ENCODE peak calls at places on chromosomes 13 and 19, in four cellular contexts. X is IMR-90, A is lower leg skin, F is Peyer's patch. D is an unnamed sample.

GRCh38 chr13:24684600-24684998 is 4.4 kb downstream of the ATP12A start:
- DNase-seq in A (no peak), F (peak), X (no peak), D (peak)

GRCh38 chr19:58002384-58003152 is at the start of gene ZNF606:
- DNase-seq in A (peak), F (peak), X (peak), D (peak)

GRCh38 chr13:73107970-73108369 is 49.2 kb downstream of the KLF5 start:
- DNase-seq in X (no peak), F (no peak), A (no peak), D (no peak)

GRCh38 chr13:100454876-100455275 is 133.7 kb downstream of the GGACT start:
- DNase-seq in X (peak), A (no peak), F (no peak), D (no peak)

GRCh38 chr13:40060318-40061007 is 405.0 kb downstream of the COG6 start:
- DNase-seq in X (no peak), F (no peak), A (peak), D (peak)

GRCh38 chr13:109565877-109566276 is 220.5 kb downstream of the IRS2 start:
- DNase-seq in F (no peak), A (no peak), X (no peak), D (no peak)

GRCh38 chr13:44972956-44973581 is 16.2 kb downstream of the NUFIP1 start:
- DNase-seq in A (no peak), F (no peak), X (peak), D (no peak)

GRCh38 chr13:33033361-33033812 is 17.2 kb downstream of the KL start:
- DNase-seq in F (no peak), X (no peak), A (no peak), D (peak)

GRCh38 chr19:10112037-10112751 is 701 bp downstream of the P2RY11 start:
- DNase-seq in X (no peak), F (no peak), A (no peak), D (peak)

GRCh38 chr13:98798849-98799645 is 46.6 kb upstream of the SLC15A1 start:
- DNase-seq in F (no peak), X (peak), A (no peak), D (no peak)

GRCh38 chr19:46049597-46049996 is 8.8 kb upstream of the IGFL4 start:
- DNase-seq in A (no peak), X (no peak), F (no peak), D (peak)

GRCh38 chr19:52291781-52292180 is 5.2 kb upstream of the ZNF480 start:
- DNase-seq in F (no peak), A (no peak), X (no peak), D (no peak)

GRCh38 chr13:36887758-36888521 is 32.1 kb downstream of the SMAD9 start:
- DNase-seq in X (no peak), F (no peak), A (no peak), D (peak)

GRCh38 chr13:69793803-69794453 is 313.7 kb upstream of the ATXN8OS start:
- DNase-seq in F (no peak), X (no peak), A (no peak), D (no peak)

GRCh38 chr13:109748677-109749076 is 37.7 kb downstream of the IRS2 start:
- DNase-seq in F (no peak), X (no peak), A (no peak), D (no peak)

GRCh38 chr19:16168465-16169081 is 4.8 kb downstream of the CIB3 start:
- DNase-seq in F (no peak), X (peak), A (no peak), D (peak)

GRCh38 chr19:29324717-29325116 is 111.8 kb upstream of the UQCRFS1 start:
- DNase-seq in X (no peak), A (no peak), F (no peak), D (no peak)

GRCh38 chr19:58204566-58204965 is 21.7 kb downstream of the ZNF274 start:
- DNase-seq in F (no peak), A (no peak), X (no peak), D (no peak)

GRCh38 chr19:282501-282900 is 8.7 kb downstream of the PLPP2 start:
- DNase-seq in A (no peak), X (no peak), F (no peak), D (no peak)

GRCh38 chr13:24276310-24276709 is 33.1 kb upstream of the C1QTNF9 start:
- DNase-seq in X (no peak), F (no peak), A (no peak), D (peak)

GRCh38 chr13:21216332-21216731 is 39.9 kb downstream of the MRPL57 start:
- DNase-seq in X (no peak), F (no peak), A (no peak), D (no peak)

GRCh38 chr13:66443926-66444325 is 786.2 kb downstream of the PCDH9 start:
- DNase-seq in X (no peak), A (no peak), F (no peak), D (no peak)

GRCh38 chr19:4641132-4641531 is 1.8 kb downstream of the TNFAIP8L1 start:
- DNase-seq in A (no peak), F (no peak), X (no peak), D (no peak)

GRCh38 chr19:49809155-49809986 is 3.7 kb downstream of the FUZ start:
- DNase-seq in F (peak), A (peak), X (no peak), D (peak)
- TF ChIP-seq CTCF in F (no peak), A (no peak), X (no peak), D (no peak)

GRCh38 chr19:44903602-44904425 is 1.8 kb upstream of the APOE start:
- DNase-seq in F (peak), X (peak), A (peak), D (peak)

GRCh38 chr19:44904426-44904994 is 1.1 kb upstream of the APOE start:
- DNase-seq in X (no peak), F (no peak), A (no peak), D (peak)

GRCh38 chr19:44907613-44908012 is 2.0 kb downstream of the APOE start:
- DNase-seq in F (no peak), X (no peak), A (no peak), D (no peak)

GRCh38 chr19:44903216-44903601 is 2.4 kb upstream of the APOE start:
- DNase-seq in F (no peak), A (no peak), X (no peak), D (no peak)

DNA sequence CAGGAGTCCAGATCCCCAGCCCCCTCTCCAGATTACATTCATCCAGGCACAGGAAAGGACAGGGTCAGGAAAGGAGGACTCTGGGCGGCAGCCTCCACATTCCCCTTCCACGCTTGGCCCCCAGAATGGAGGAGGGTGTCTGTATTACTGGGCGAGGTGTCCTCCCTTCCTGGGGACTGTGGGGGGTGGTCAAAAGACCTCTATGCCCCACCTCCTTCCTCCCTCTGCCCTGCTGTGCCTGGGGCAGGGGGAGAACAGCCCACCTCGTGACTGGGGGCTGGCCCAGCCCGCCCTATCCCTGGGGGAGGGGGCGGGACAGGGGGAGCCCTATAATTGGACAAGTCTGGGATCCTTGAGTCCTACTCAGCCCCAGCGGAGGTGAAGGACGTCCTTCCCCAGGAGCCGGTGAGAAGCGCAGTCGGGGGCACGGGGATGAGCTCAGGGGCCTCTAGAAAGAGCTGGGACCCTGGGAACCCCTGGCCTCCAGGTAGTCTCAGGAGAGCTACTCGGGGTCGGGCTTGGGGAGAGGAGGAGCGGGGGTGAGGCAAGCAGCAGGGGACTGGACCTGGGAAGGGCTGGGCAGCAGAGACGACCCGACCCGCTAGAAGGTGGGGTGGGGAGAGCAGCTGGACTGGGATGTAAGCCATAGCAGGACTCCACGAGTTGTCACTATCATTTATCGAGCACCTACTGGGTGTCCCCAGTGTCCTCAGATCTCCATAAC is at the start of gene APOE:
- DNase-seq in A (no peak), X (no peak), F (no peak), D (no peak)
- H3K4me3 ChIP-seq in A (peak), X (peak), F (peak), D (no peak)

GRCh38 chr13:51221108-51221507 is 1.1 kb upstream of the FAM124A start:
- DNase-seq in F (no peak), A (no peak), X (no peak), D (no peak)

GRCh38 chr13:51220706-51221105 is 1.5 kb upstream of the FAM124A start:
- DNase-seq in F (no peak), X (no peak), A (no peak), D (no peak)

GRCh38 chr13:51222510-51223283 is 499 bp downstream of the FAM124A start:
- DNase-seq in A (no peak), X (no peak), F (no peak), D (no peak)

GRCh38 chr13:51223284-51224270 is 1.4 kb downstream of the FAM124A start:
- DNase-seq in X (no peak), A (no peak), F (no peak), D (no peak)

DNA sequence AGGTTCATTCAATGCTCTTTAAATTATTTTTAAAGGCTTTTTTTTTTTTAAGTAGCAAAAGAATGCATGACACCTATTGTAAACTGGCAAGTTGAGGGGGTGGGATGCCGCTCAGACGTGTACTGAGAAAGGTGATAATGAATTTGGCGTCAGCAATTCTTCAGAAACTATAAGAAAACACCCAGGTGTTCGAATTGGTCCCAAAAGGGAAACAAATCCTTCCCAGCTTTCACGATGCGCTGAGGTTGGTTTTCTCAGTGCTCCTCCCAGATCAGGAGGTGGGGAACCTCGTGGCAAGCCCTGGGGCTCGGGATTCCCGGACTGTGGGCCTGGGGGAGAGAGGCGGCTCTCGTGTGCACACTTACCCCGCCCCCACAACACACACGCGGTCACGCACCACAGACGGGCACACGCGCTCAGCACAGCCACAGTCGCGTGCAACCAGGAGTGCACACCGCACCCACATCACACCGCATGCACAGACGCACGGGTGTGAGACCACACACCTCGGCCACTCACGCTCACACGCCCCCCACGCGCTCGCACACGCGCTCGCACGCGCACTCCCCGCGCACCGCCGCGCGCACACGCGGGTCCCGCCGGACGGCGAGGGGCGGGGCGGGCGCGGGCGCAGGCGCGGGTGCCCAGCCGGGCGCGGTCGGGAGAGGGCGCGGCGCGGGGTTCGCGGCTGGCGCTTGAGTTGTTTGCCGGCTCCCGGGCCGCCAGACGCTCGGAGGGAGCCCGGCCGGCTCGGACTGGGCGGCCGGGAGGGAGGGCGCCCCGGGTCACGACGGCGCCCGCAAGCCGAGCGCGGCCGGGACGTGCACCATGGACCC is at the start of gene FAM124A:
- DNase-seq in F (peak), X (peak), A (no peak), D (peak)
- TF ChIP-seq CTCF in F (no peak), X (peak), A (no peak), D (peak)

DNA sequence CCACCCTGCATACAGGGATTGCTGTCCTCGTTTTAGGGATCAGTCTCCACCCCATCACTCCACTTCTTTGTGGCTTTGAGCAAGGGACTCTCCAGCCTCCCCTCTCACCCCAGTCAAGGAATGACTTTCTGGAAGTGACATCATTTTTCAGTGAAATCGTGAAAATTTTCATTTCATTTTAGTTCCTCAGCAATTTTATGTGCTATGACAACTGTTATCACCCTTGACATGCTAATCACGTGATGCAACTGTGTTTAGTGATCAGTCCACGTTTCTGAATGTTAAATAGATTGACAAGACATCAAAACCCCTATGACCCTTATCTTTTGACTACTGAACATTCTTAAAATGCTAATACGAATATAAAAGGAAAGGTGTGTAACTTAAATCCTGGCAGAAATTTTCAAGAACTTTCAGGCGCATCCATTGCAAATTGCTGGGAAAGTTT is 8.0 kb downstream of the C19orf81 start:
- DNase-seq in X (no peak), A (no peak), F (no peak), D (no peak)
- H3K4me3 ChIP-seq in X (no peak), A (no peak), F (no peak), D (no peak)

GRCh38 chr19:39197808-39198207 is 1.0 kb downstream of the NCCRP1 start:
- DNase-seq in A (no peak), X (no peak), F (no peak), D (no peak)
- TF ChIP-seq CTCF in A (no peak), X (no peak), F (no peak), D (no peak)

GRCh38 chr13:110811751-110812110 is 98.2 kb downstream of the ING1 start:
- DNase-seq in F (no peak), A (no peak), X (no peak), D (no peak)
- H3K4me3 ChIP-seq in F (no peak), A (no peak), X (no peak), D (no peak)

DNA sequence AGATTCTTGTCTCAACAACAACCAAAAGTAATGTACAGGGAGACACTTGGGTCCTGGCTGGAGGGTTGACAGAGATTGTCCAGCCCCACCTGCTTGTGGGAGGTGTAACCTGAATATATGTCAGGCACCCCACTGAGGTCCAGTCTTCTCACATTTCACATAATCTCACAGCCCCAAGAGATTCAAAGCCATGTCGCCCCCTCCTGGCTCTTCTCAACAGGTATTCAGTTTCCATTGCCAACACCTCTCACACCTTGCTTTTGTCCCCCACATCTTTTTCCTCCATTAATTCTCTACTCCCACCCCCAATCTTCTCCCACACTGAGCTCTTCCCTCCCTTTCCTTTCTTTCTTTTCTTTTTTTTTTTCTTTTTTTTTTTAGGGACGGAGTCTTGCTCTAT is 11.2 kb downstream of the UNC13A start:
- DNase-seq in X (no peak), A (no peak), F (no peak), D (peak)
- TF ChIP-seq CTCF in X (peak), A (no peak), F (no peak), D (peak)

GRCh38 chr13:27450921-27451461 is 627 bp upstream of the MTIF3 start:
- DNase-seq in X (peak), A (no peak), F (peak), D (no peak)

GRCh38 chr13:27449936-27450828 is at the start of gene MTIF3:
- DNase-seq in A (peak), F (peak), X (peak), D (peak)

DNA sequence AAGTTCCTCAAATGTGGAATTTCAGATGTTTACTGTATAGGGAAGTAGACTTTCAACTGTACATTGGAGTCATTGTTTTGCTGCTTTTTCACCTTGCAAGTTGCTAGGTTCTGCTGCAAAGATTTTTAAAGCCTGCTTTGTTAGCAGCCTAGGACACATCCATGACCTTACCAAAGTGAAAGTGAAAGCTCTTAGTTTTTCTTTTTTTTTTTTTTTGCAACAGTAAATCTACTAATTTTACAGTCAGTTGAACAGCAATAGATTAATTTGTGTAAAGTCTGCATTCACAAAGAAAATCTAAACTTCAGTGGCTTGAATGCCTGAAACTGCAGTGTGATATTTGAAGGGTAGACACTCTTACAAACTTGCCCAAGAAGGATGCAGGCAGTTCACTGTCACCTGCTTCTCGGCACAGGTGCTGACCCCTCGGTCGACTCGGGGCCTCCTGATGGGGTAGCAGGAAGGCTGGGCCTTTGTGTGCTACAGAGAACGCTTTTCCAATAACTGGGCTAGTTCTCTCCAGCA is 5.0 kb upstream of the MTIF3 start:
- DNase-seq in F (no peak), A (no peak), X (no peak), D (peak)
- H3K4me3 ChIP-seq in F (peak), A (no peak), X (peak), D (peak)

DNA sequence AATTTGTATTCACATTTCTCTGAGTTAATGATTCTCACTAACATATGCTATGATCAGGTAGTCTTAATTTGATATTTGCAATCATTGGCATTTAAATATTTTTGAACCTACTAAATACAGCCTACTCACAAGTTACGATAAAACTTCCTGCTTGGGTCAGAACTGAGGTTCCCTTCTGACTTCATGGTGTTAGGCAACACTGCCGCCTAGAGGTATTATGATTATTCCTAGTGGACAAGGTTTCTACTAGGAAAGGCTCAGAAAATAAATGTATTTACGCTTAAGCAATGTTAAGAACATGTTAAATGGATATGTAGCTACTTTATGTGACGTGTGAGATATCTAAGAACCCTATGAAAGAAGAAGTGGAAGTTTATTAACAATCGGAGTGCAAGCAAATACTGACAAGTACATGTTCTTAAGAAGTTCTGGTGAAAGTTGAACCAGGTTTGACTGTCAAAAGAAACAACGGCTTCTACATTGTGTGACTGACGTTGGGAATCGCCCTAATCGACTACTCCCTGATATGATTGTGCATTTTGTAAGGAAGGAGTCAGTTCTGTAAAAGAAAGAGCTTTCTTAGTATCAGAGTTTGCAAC is 1395.8 kb downstream of the SLITRK5 start:
- DNase-seq in X (peak), A (no peak), F (no peak), D (peak)
- TF ChIP-seq CTCF in X (no peak), A (no peak), F (no peak), D (peak)